ENCODE peak calls at places on chromosomes 1 and 21, in four cellular contexts. L is spleen, W is tibial nerve, S is uterus. C is an unnamed sample.

GRCh38 chr1:214637722-214638473 is 34.9 kb downstream of the CENPF start:
- DNase-seq in L (no peak), W (no peak), S (no peak), C (no peak)

GRCh38 chr1:26787381-26787705 is 407 bp upstream of the PIGV start:
- DNase-seq in L (no peak), W (no peak), S (no peak), C (no peak)

GRCh38 chr1:114113801-114114750 is 39.6 kb downstream of the SYT6 start:
- DNase-seq in L (no peak), W (no peak), S (no peak), C (peak)

GRCh38 chr21:44522753-44523204 is 17.2 kb downstream of the KRTAP10-1 start:
- DNase-seq in L (peak), W (no peak), S (no peak), C (no peak)

GRCh38 chr1:167450843-167451242 is 67.5 kb downstream of the CD247 start:
- DNase-seq in L (no peak), W (no peak), S (no peak), C (no peak)

GRCh38 chr21:34219334-34220020 is 144.3 kb upstream of the KCNE2 start:
- DNase-seq in L (no peak), W (no peak), S (no peak), C (no peak)

GRCh38 chr1:36324322-36324802 is 917 bp upstream of the EVA1B start:
- DNase-seq in L (no peak), W (no peak), S (peak), C (no peak)

GRCh38 chr1:19752083-19752696 is 47.5 kb downstream of the TMCO4 start:
- DNase-seq in L (no peak), W (no peak), S (no peak), C (no peak)

GRCh38 chr21:45466330-45467220 is 61.6 kb downstream of the COL18A1 start:
- DNase-seq in L (peak), W (no peak), S (no peak), C (peak)

GRCh38 chr1:203096566-203096965 is 10.8 kb upstream of the MYOG start:
- DNase-seq in L (no peak), W (no peak), S (no peak), C (no peak)

GRCh38 chr1:172967936-172968335 is 82.8 kb downstream of the TNFSF18 start:
- DNase-seq in L (no peak), W (no peak), S (no peak), C (no peak)

GRCh38 chr1:4585216-4585615 is 69.2 kb upstream of the AJAP1 start:
- DNase-seq in L (no peak), W (no peak), S (no peak), C (no peak)

GRCh38 chr1:168691541-168691940 is 37.5 kb downstream of the DPT start:
- DNase-seq in L (no peak), W (no peak), S (no peak), C (no peak)

GRCh38 chr1:205810448-205811157 is 2.4 kb downstream of the SLC41A1 start:
- DNase-seq in L (no peak), W (no peak), S (no peak), C (no peak)

GRCh38 chr1:151310986-151311385 is 16.2 kb downstream of the PI4KB start:
- DNase-seq in L (no peak), W (no peak), S (peak), C (no peak)

GRCh38 chr1:206757524-206758266 is 12.9 kb upstream of the IL19 start:
- DNase-seq in L (no peak), W (no peak), S (no peak), C (no peak)

GRCh38 chr1:183996036-183996376 is 41.5 kb downstream of the COLGALT2 start:
- DNase-seq in L (no peak), W (no peak), S (no peak), C (no peak)

GRCh38 chr1:50393522-50394120 is 29.6 kb downstream of the DMRTA2 start:
- DNase-seq in L (no peak), W (no peak), S (no peak), C (no peak)

GRCh38 chr1:197198911-197199310 is 52.4 kb upstream of the ASPM start:
- DNase-seq in L (no peak), W (no peak), S (no peak), C (no peak)

GRCh38 chr1:180155202-180155682 is 573 bp downstream of the QSOX1 start:
- DNase-seq in L (no peak), W (no peak), S (peak), C (no peak)

GRCh38 chr1:932776-933602 is 9.3 kb downstream of the SAMD11 start:
- DNase-seq in L (no peak), W (no peak), S (no peak), C (no peak)

GRCh38 chr1:28885472-28885877 is 28.9 kb upstream of the EPB41 start:
- DNase-seq in L (no peak), W (no peak), S (no peak), C (no peak)

GRCh38 chr1:28887418-28887834 is 26.9 kb upstream of the EPB41 start:
- DNase-seq in L (peak), W (no peak), S (peak), C (no peak)

GRCh38 chr1:28887835-28888682 is 26.3 kb upstream of the EPB41 start:
- DNase-seq in L (peak), W (no peak), S (peak), C (peak)

GRCh38 chr1:28886731-28887417 is 27.5 kb upstream of the EPB41 start:
- DNase-seq in L (peak), W (peak), S (peak), C (peak)

GRCh38 chr1:28885982-28886730 is 28.2 kb upstream of the EPB41 start:
- DNase-seq in L (no peak), W (no peak), S (no peak), C (no peak)
- H3K27ac ChIP-seq in L (peak), W (peak), S (peak), C (peak)

DNA sequence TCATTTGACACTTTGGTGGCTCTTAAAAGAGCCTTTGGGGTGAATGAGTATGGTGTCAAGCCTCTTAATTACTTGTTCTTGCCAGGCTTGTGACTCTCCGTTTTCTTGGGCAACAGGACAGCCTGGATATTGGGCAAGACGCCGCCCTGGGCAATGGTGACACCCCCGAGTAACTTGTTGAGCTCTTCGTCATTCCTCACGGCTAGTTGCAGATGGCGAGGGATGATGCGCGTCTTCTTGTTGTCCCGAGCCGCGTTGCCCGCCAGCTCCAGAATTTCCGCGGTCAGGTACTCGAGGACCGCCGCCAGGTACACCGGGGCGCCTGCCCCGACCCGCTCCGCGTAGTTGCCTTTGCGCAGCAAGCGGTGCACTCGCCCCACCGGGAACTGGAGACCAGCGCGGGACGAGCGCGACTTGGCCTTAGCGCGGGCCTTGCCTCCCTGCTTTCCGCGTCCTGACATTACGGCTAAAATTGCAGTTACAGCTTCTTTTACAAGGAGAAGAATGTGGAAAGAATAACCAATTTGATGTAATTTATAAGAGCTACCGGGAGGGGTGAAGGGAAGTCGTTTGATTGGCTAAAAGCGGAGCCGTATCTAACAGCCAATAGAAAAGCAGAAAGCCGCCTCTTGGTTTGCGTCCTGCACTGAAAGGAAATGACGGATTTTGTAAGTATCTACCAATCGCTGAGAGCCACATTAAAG is 11.8 kb upstream of the BOLA1 start:
- DNase-seq in L (peak), W (peak), S (peak), C (peak)
- TF ChIP-seq POLR2A in L (peak), W (peak), S (peak), C (peak)

DNA sequence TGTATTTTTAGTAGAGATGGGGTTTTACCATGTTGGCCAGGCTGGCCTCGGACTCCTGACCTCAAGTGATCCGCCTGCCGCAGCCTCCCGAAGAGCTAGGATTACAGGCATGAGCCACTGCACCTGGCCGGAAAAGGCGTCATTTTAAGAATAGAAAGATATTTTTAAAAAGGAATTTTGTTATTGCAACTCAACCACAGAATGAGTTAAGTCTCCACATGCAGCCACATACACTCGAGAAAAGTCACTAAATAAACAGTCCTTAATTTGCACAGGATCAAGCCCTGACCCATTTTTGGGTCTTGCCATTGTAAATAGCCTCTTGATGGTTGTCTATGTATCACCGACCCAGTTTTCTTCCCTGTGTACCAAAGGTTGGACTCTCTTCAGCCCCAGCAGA is 85.5 kb downstream of the FBXO2 start:
- DNase-seq in L (no peak), W (no peak), S (no peak), C (no peak)
- H3K27ac ChIP-seq in L (no peak), W (no peak), S (no peak), C (no peak)

GRCh38 chr1:20788489-20788795 is 1.3 kb upstream of the HP1BP3 start:
- DNase-seq in L (no peak), W (no peak), S (no peak), C (no peak)

GRCh38 chr1:20785907-20786309 is 1.2 kb downstream of the HP1BP3 start:
- DNase-seq in L (no peak), W (no peak), S (no peak), C (no peak)

GRCh38 chr1:20787100-20787774 is at the start of gene HP1BP3:
- DNase-seq in L (peak), W (peak), S (peak), C (peak)

GRCh38 chr1:20787775-20788488 is 825 bp upstream of the HP1BP3 start:
- DNase-seq in L (no peak), W (no peak), S (peak), C (no peak)

GRCh38 chr1:20786310-20787099 is 602 bp downstream of the HP1BP3 start:
- DNase-seq in L (peak), W (peak), S (peak), C (peak)
- TF ChIP-seq POLR2A in L (peak), W (peak), S (peak), C (peak)

GRCh38 chr1:58902830-58903229 is 119.0 kb upstream of the JUN start:
- DNase-seq in L (no peak), W (no peak), S (no peak), C (no peak)
- H3K27ac ChIP-seq in L (peak), W (peak), S (peak), C (peak)

GRCh38 chr21:36863260-36863659 is 103.2 kb downstream of the HLCS start:
- DNase-seq in L (no peak), W (no peak), S (no peak), C (no peak)
- TF ChIP-seq POLR2A in L (no peak), W (no peak), S (no peak), C (no peak)

DNA sequence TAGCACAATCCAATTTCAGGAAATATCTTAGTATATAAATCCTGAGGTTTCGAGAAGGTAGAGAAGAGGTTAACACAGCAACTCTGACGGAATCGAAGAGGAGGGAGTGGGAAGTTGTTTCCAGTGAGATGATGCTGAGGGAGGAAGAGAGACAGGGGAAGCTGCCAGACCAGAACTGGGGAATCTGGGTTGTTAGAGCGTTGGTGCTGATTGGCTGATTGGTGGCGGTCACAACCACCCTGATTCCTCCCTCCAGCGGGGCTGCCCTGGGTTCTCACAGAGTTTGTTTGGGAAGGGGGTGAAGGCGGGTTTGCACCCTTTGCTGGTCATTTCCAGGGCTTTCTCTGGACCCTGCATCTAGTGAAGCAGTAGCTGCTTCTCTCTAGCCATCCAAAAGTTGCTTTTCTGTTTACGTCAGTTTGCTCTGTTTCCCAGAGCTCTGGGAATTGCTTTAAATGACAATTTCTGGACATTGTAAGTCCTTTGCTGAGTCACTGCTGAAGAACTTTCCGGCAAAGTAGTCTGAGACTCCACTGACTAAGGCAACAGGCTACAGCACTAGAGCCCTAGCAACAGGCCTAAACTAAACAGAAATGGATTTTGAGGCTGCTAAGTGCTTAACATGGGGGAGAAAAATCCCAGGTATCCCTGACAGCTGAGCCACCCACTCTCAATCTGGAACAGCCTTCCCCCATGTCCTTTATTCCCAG is 90.1 kb downstream of the TENT5C start:
- DNase-seq in L (no peak), W (no peak), S (peak), C (peak)
- H3K27ac ChIP-seq in L (peak), W (peak), S (peak), C (peak)

C was measured in heart left ventricle.